ENCODE peak calls at places on chromosomes 16 and 17, in ten cellular contexts. F, V, W, U, X, N, T, B, D and G are unnamed samples.

GRCh38 chr17:31740611-31741082 is 118.4 kb downstream of the COPRS start:
- DNase-seq in X (peak), F (no peak), N (peak), V (peak), W (no peak), T (peak), D (no peak), U (no peak), B (no peak), G (no peak)

GRCh38 chr16:85983606-85984005 is 84.6 kb downstream of the IRF8 start:
- DNase-seq in X (peak), T (no peak), W (no peak), U (no peak), F (no peak), D (no peak), N (no peak), B (no peak), V (peak), G (no peak)

GRCh38 chr17:45411348-45412105 is 21.1 kb downstream of the ARHGAP27 start:
- DNase-seq in V (peak), W (no peak), F (no peak), X (no peak), B (no peak), U (no peak), T (no peak), N (no peak), D (no peak), G (no peak)

GRCh38 chr16:66444049-66444481 is 17.0 kb downstream of the BEAN1 start:
- DNase-seq in U (no peak), N (no peak), T (no peak), V (no peak), X (peak), B (no peak), W (no peak), F (no peak), D (no peak), G (no peak)

GRCh38 chr16:4208529-4208835 is 33.4 kb downstream of the SRL start:
- DNase-seq in N (no peak), U (no peak), V (no peak), D (no peak), T (no peak), X (no peak), W (no peak), F (no peak), B (no peak), G (no peak)

GRCh38 chr17:55758171-55758570 is 7.3 kb downstream of the PCTP start:
- DNase-seq in T (no peak), W (no peak), N (no peak), D (no peak), F (no peak), X (no peak), V (no peak), U (no peak), B (no peak), G (no peak)

GRCh38 chr17:1203111-1203966 is 23.6 kb upstream of the ABR start:
- DNase-seq in T (peak), B (peak), V (peak), F (peak), D (peak), W (peak), X (peak), N (peak), U (no peak), G (no peak)

GRCh38 chr17:41959030-41959335 is 7.6 kb upstream of the CNP start:
- DNase-seq in W (no peak), V (no peak), T (no peak), N (no peak), F (no peak), B (no peak), U (no peak), D (no peak), X (no peak), G (no peak)

GRCh38 chr17:79038545-79039135 is 14.7 kb downstream of the C1QTNF1 start:
- DNase-seq in D (no peak), U (no peak), W (no peak), V (peak), X (peak), N (peak), F (no peak), T (peak), B (no peak), G (no peak)

GRCh38 chr16:49556252-49557069 is 182.9 kb downstream of the C16orf78 start:
- DNase-seq in V (peak), B (peak), F (no peak), T (no peak), W (peak), D (no peak), U (no peak), N (peak), X (peak), G (no peak)

GRCh38 chr17:6701719-6702118 is 11.4 kb downstream of the SLC13A5 start:
- DNase-seq in D (no peak), X (peak), F (no peak), W (peak), B (peak), T (peak), V (peak), N (no peak), U (no peak), G (no peak)